ENCODE peak calls at places on chromosomes 3 and 15, in six cellular contexts. S is A549, E is GM12878, J is K562, T is HepG2, D is endothelial cell of umbilical vein. U is an unnamed sample.

GRCh38 chr3:197302696-197303341 is 4.4 kb upstream of the DLG1 start:
- DNase-seq in S (no peak), E (no peak), J (no peak), T (peak; percentile 12), D (no peak), U (peak; percentile 39)

GRCh38 chr3:130759692-130760338 is 13.2 kb upstream of the PIK3R4 start:
- DNase-seq in S (peak; percentile 21), E (no peak), J (peak; percentile 42), T (peak; percentile 41), D (peak; percentile 61), U (peak; percentile 76)

GRCh38 chr3:188687389-188687788 is 484.4 kb upstream of the TPRG1 start:
- DNase-seq in S (no peak), E (no peak), J (no peak), T (no peak), D (peak; percentile 6), U (no peak)

GRCh38 chr15:36888018-36888992 is 212.0 kb downstream of the MEIS2 start:
- DNase-seq in S (no peak), E (no peak), J (peak; percentile 25), T (no peak), D (no peak), U (no peak)

GRCh38 chr3:151047636-151048035 is 37.8 kb upstream of the MED12L start:
- DNase-seq in S (peak; percentile 7), E (no peak), J (peak; percentile 64), T (no peak), D (no peak), U (peak; percentile 10)

GRCh38 chr3:129890125-129890524 is 3.4 kb downstream of the TMCC1 start:
- DNase-seq in S (no peak), E (peak; percentile 15), J (no peak), T (peak; percentile 64), D (peak; percentile 78), U (peak; percentile 81)

GRCh38 chr3:124306665-124307064 is 314.7 kb upstream of the ROPN1 start:
- DNase-seq in S (no peak), E (no peak), J (no peak), T (no peak), D (no peak), U (no peak)

GRCh38 chr15:73560501-73561117 is 72.6 kb downstream of the NPTN start:
- DNase-seq in S (peak; percentile 30), E (peak; percentile 9), J (no peak), T (peak; percentile 61), D (peak; percentile 80), U (peak; percentile 72)

GRCh38 chr3:70820397-70820796 is 508.0 kb upstream of the MDFIC2 start:
- DNase-seq in S (no peak), E (no peak), J (no peak), T (no peak), D (peak; percentile 31), U (no peak)

GRCh38 chr15:31393441-31394091 is 66.9 kb downstream of the KLF13 start:
- DNase-seq in S (no peak), E (no peak), J (peak; percentile 4), T (no peak), D (no peak), U (peak; percentile 90)

GRCh38 chr3:8518138-8518537 is 16.5 kb downstream of the LMCD1 start:
- DNase-seq in S (no peak), E (no peak), J (no peak), T (no peak), D (no peak), U (no peak)

GRCh38 chr3:78529601-78530000 is 1238.2 kb downstream of the ROBO1 start:
- DNase-seq in S (no peak), E (no peak), J (no peak), T (no peak), D (no peak), U (no peak)

GRCh38 chr3:151432624-151433372 is 28.1 kb downstream of the IGSF10 start:
- DNase-seq in S (no peak), E (no peak), J (no peak), T (no peak), D (no peak), U (no peak)

GRCh38 chr3:46228259-46229222 is 13.7 kb upstream of the CCR3 start:
- DNase-seq in S (no peak), E (no peak), J (no peak), T (no peak), D (no peak), U (peak; percentile 92)

GRCh38 chr3:25567806-25568524 is 96.7 kb downstream of the TOP2B start:
- DNase-seq in S (no peak), E (no peak), J (no peak), T (no peak), D (no peak), U (no peak)

GRCh38 chr3:25438791-25439555 is 10.9 kb downstream of the RARB start:
- DNase-seq in S (no peak), E (no peak), J (no peak), T (no peak), D (peak; percentile 72), U (no peak)

GRCh38 chr3:120192159-120192558 is 92.9 kb downstream of the GPR156 start:
- DNase-seq in S (no peak), E (no peak), J (no peak), T (no peak), D (no peak), U (no peak)

GRCh38 chr3:143972495-143973351 is 1.1 kb downstream of the DIPK2A start:
- DNase-seq in S (peak; percentile 73), E (peak; percentile 53), J (peak; percentile 65), T (peak; percentile 57), D (peak; percentile 85), U (peak; percentile 86)

GRCh38 chr3:187684880-187685279 is 14.7 kb upstream of the SST start:
- DNase-seq in S (no peak), E (no peak), J (no peak), T (no peak), D (no peak), U (peak; percentile 24)

GRCh38 chr3:11805716-11806115 is 41.0 kb downstream of the TAMM41 start:
- DNase-seq in S (no peak), E (no peak), J (no peak), T (no peak), D (no peak), U (no peak)

GRCh38 chr3:11808231-11808630 is 38.5 kb downstream of the TAMM41 start:
- DNase-seq in S (no peak), E (no peak), J (no peak), T (no peak), D (no peak), U (no peak)

GRCh38 chr3:11799777-11800176 is 46.9 kb downstream of the TAMM41 start:
- DNase-seq in S (no peak), E (no peak), J (no peak), T (no peak), D (no peak), U (no peak)

GRCh38 chr3:11807651-11808050 is 39.0 kb downstream of the TAMM41 start:
- DNase-seq in S (no peak), E (no peak), J (no peak), T (no peak), D (no peak), U (no peak)

DNA sequence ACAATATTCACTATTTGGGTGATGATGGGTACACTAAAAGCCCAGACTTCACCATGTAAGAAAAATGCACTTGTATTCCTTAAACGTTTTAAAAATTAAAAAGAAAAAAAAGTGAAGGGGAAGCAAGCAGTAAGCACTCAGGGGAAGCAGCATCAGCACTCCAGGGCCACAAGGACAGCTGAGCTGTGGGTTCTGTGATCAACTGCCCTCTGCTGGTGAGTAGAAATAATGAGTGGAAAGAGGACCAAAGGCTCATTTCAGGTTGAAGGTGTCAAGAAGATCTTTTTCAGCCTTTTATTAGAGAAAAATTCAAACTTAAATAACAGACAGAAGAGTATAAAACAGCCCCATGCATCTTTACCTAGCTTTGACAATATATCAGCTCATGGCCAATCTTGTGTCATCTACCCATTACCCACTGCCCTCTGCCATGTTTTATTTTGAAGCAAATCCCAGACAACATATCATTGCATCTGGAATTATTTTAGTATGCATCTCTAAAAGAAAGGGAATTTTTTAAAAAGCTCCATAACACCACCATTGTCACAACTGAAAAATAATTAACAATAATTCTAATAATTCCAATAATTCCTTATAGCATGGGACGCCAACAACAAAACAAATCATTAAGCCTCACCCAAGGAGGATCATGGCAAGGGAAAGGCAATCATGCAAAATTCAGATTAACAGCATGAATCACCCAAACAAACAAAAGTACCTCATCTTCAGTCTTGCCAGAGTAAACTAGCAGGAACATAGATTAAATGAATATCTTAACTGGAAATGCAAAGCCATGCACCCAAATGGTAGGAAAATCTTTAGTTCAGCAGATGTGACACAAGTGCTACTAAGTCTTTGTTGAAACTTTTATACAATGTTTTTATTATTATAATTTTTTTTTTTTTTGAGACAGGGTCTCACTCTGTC is 42.4 kb downstream of the TAMM41 start:
- DNase-seq in S (peak; percentile 68), E (no peak), J (peak; percentile 61), T (peak; percentile 51), D (peak; percentile 53), U (peak; percentile 63)
- TF ChIP-seq MYC in S (no peak), E (no peak), J (no peak), T (no peak), D (no peak), U (no peak)

DNA sequence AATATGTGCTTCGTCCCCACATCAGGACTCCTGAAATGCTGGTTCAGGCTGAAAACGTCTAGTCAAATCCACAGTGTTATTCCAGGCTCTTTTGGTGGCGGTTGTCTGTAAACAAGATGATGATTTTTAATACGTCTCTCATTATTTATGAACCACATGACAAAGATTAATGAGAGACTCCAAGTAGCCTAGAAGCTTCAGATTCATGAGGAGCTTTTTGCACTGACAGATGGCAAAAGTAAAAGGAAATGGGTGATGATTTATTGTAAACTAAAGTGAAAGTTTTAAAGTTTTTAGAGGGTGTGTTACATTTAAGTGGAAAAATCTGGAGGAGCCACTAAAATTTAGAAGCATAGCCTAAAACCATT is 77.0 kb downstream of the BBX start:
- DNase-seq in S (no peak), E (no peak), J (no peak), T (no peak), D (peak; percentile 65), U (no peak)
- H3K4me3 ChIP-seq in S (peak overlapping the region; percentile 43), E (peak overlapping the region; percentile 71), J (no peak overlapping the region), T (peak overlapping the region; percentile 66), D (peak overlapping the region; percentile 37), U (no peak overlapping the region)

GRCh38 chr3:32495609-32496008 is 7.0 kb downstream of the CMTM6 start:
- DNase-seq in S (no peak), E (no peak), J (no peak), T (no peak), D (no peak), U (no peak)

GRCh38 chr3:32493437-32494414 is 8.9 kb downstream of the CMTM6 start:
- DNase-seq in S (no peak), E (no peak), J (no peak), T (no peak), D (peak; percentile 56), U (no peak)

GRCh38 chr3:32492684-32493436 is 9.8 kb downstream of the CMTM6 start:
- DNase-seq in S (no peak), E (no peak), J (no peak), T (no peak), D (no peak), U (no peak)

GRCh38 chr3:32498992-32499391 is 3.7 kb downstream of the CMTM6 start:
- DNase-seq in S (no peak), E (no peak), J (no peak), T (no peak), D (no peak), U (no peak)

GRCh38 chr3:32495085-32495484 is 7.6 kb downstream of the CMTM6 start:
- DNase-seq in S (no peak), E (no peak), J (no peak), T (no peak), D (no peak), U (no peak)
- TF ChIP-seq MYC in S (no peak), E (no peak), J (no peak), T (no peak), D (no peak), U (no peak)

GRCh38 chr15:68187559-68187958 is 17.6 kb downstream of the CALML4 start:
- DNase-seq in S (no peak), E (no peak), J (no peak), T (no peak), D (peak; percentile 67), U (no peak)
- H3K4me3 ChIP-seq in S (no peak overlapping the region), E (no peak overlapping the region), J (no peak overlapping the region), T (no peak overlapping the region), D (no peak overlapping the region), U (no peak overlapping the region)

U was measured in NB4.